ENCODE peak calls at places on chromosome 5, in ten cellular contexts. C, Y, Z, G, T, M, B, A, S and O are unnamed samples. For H3K27me3, the result is how much of the 10 kb centered on the place peaks cover.

GRCh38 chr5:67774153-67774552 is 441.4 kb upstream of the PIK3R1 start:
- DNase-seq in Z (no peak), T (no peak), Y (no peak), B (no peak), A (no peak), G (no peak), S (no peak), C (no peak), M (no peak), O (no peak)

GRCh38 chr5:61333351-61334223 is 1.5 kb downstream of the ZSWIM6 start:
- DNase-seq in A (peak), G (no peak), M (no peak), C (peak), B (peak), S (peak), Z (no peak), T (peak), Y (peak), O (no peak)

GRCh38 chr5:171419663-171420428 is 399 bp downstream of the FGF18 start:
- DNase-seq in B (no peak), Z (no peak), Y (no peak), C (no peak), G (peak), T (no peak), S (peak), M (no peak), A (no peak), O (no peak)

GRCh38 chr5:124712724-124713305 is 33.6 kb downstream of the ZNF608 start:
- DNase-seq in B (no peak), Z (no peak), C (no peak), M (no peak), S (no peak), A (no peak), T (no peak), G (no peak), Y (no peak), O (no peak)

GRCh38 chr5:164360589-164360988 is 855.2 kb downstream of the MAT2B start:
- DNase-seq in Z (no peak), Y (no peak), M (no peak), T (no peak), C (no peak), B (no peak), S (no peak), A (no peak), G (no peak), O (no peak)

GRCh38 chr5:4977421-4977820 is 162.7 kb upstream of the ADAMTS16 start:
- DNase-seq in T (no peak), A (no peak), Z (no peak), B (no peak), G (no peak), S (no peak), C (no peak), Y (no peak), M (no peak), O (no peak)

GRCh38 chr5:89059274-89059673 is 176.3 kb upstream of the MEF2C start:
- DNase-seq in M (no peak), S (no peak), T (peak), Z (no peak), G (no peak), B (no peak), Y (no peak), C (no peak), A (no peak), O (no peak)

GRCh38 chr5:143036146-143036927 is 266.2 kb downstream of the ARHGAP26 start:
- DNase-seq in A (no peak), B (no peak), S (no peak), M (no peak), Z (no peak), C (no peak), T (no peak), G (no peak), Y (no peak), O (no peak)

GRCh38 chr5:92941806-92942205 is 639.2 kb downstream of the NR2F1-AS1 start:
- DNase-seq in Y (no peak), T (peak), M (no peak), G (no peak), A (no peak), Z (no peak), S (no peak), C (no peak), B (no peak), O (no peak)

GRCh38 chr5:153562189-153562588 is 71.7 kb downstream of the GRIA1 start:
- DNase-seq in T (peak), G (no peak), M (no peak), Z (no peak), C (no peak), S (no peak), B (no peak), A (no peak), Y (no peak), O (no peak)

GRCh38 chr5:160486573-160486972 is 64.9 kb downstream of the PTTG1 start:
- DNase-seq in C (no peak), S (no peak), T (no peak), M (no peak), Y (no peak), Z (no peak), G (no peak), A (no peak), B (no peak), O (no peak)

GRCh38 chr5:132427285-132428146 is 58.0 kb downstream of the SLC22A5 start:
- DNase-seq in A (peak), B (no peak), C (peak), T (peak), Z (no peak), M (no peak), G (no peak), Y (no peak), S (no peak), O (peak)

DNA sequence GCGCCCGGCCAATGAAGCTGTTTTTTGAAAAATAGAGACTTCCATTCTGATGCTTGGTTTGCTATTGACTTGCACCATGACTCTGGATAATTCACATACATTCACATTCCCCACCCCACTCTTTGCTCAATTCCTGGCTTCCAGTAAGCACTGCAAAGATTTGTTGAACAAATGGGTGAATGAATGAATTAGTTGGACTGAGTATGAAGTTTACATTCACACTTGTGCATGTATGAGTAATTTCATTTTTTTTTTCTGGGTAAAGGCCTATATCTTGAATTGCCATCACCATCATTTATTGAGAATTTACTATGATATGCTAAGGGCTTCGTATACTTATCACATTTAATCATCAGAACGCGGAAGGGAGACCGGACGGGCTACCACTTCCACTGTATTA is 13.8 kb upstream of the CCDC69 start:
- DNase-seq in S (no peak), A (no peak), G (no peak), M (no peak), Z (no peak), B (peak), Y (no peak), T (no peak), C (no peak), O (no peak)
- H3K27ac ChIP-seq in S (no peak), A (peak), G (no peak), M (no peak), Z (no peak), B (peak), Y (peak), T (no peak), C (no peak), O (no peak)

DNA sequence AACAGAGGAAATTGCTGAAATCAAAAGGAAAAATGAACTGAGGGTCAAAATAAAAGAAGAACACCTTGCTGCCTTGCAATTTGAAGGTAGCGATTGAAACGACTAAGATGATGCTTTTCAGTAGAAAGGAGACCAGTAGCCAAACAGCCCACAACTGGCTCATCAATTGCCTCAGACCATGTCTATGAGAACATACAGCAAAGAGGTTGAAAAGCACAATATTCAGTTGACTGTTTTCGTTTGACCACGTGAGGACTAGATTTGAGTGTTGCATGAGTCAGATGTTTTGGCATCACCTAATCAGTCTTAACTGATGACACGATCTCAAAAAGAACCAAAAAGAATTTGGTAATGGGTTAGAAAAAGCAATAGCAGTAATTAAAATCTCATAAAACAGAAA is 82.8 kb upstream of the IL7R start:
- DNase-seq in Y (no peak), T (no peak), A (no peak), B (no peak), G (no peak), Z (no peak), C (no peak), S (no peak), M (no peak), O (no peak)
- H3K27me3 ChIP-seq in Y (under half), T (under half), A (under half), B (under half), G (under half), Z (under half), C (under half), S (half or more), M (under half), O (under half)

GRCh38 chr5:95668216-95668615 is 14.6 kb downstream of the SPATA9 start:
- DNase-seq in C (no peak), T (peak), Y (no peak), S (no peak), M (no peak), G (no peak), B (no peak), Z (no peak), A (no peak), O (no peak)

GRCh38 chr5:95669540-95669939 is 13.3 kb downstream of the SPATA9 start:
- DNase-seq in S (no peak), Z (no peak), M (peak), B (peak), T (no peak), Y (peak), G (peak), A (peak), C (no peak), O (no peak)

GRCh38 chr5:95669985-95670384 is 12.8 kb downstream of the SPATA9 start:
- DNase-seq in A (no peak), B (no peak), Z (no peak), M (no peak), C (no peak), S (no peak), G (no peak), Y (no peak), T (no peak), O (no peak)

GRCh38 chr5:95667678-95668077 is 15.1 kb downstream of the SPATA9 start:
- DNase-seq in S (no peak), Y (no peak), A (no peak), C (no peak), B (no peak), Z (no peak), T (no peak), G (no peak), M (no peak), O (no peak)

GRCh38 chr5:95668728-95669127 is 14.1 kb downstream of the SPATA9 start:
- DNase-seq in Y (no peak), Z (no peak), C (no peak), B (no peak), M (no peak), A (no peak), G (no peak), T (no peak), S (no peak), O (no peak)
- H3K27ac ChIP-seq in Y (peak), Z (no peak), C (no peak), B (peak), M (no peak), A (peak), G (no peak), T (no peak), S (no peak), O (no peak)

DNA sequence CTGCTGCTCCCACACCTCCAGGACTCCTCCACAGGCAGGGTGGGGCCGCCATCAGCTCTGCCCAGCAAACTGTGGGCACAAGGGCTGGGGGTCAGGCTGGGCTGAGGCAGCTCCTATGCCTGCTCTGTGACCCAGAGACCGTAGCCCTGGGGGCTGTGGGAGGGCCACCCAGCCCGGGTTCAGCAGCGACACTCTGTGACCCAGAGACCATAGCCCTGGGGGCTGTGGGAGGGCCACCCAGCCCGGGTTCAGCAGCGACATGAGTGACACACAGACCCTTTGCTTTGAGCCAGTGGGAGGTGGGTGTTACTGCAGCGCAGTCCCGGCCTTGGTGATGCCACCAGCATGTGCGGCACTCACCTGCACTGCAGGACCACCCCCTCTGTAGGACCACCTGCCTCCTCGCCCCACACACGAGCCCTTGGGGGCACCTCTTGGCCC is 118.9 kb upstream of the LPCAT1 start:
- DNase-seq in A (no peak), G (no peak), Y (no peak), B (no peak), S (peak), M (no peak), T (no peak), Z (no peak), C (peak), O (no peak)
- H3K27me3 ChIP-seq in A (under half), G (under half), Y (under half), B (under half), S (half or more), M (under half), T (under half), Z (under half), C (under half), O (under half)